ENCODE peak calls at places on chromosomes 2 and 18, in four cellular contexts. I is lung, X is Panc1, P is cardiac muscle cell. C is an unnamed sample.
A peak's percentile ranks its signal among the peaks of the same experiment; 100 is the strongest.

GRCh38 chr2:162282765-162283425 is 35.6 kb downstream of the IFIH1 start:
- DNase-seq in I (no peak), X (no peak), P (no peak), C (no peak)

GRCh38 chr2:152813381-152813780 is 95.0 kb downstream of the ARL6IP6 start:
- DNase-seq in I (no peak), X (no peak), P (no peak), C (no peak)

GRCh38 chr2:128236491-128237035 is 82.1 kb downstream of the HS6ST1 start:
- DNase-seq in I (no peak), X (no peak), P (no peak), C (no peak)

GRCh38 chr2:143856973-143857372 is 662.9 kb downstream of the ZEB2 start:
- DNase-seq in I (no peak), X (no peak), P (no peak), C (no peak)

GRCh38 chr18:48855422-48856377 is 95.1 kb downstream of the SMAD7 start:
- DNase-seq in I (no peak), X (no peak), P (no peak), C (no peak)

GRCh38 chr18:27619906-27620305 is 434.8 kb upstream of the CHST9 start:
- DNase-seq in I (no peak), X (no peak), P (peak; percentile 27), C (no peak)

GRCh38 chr2:230793573-230794359 is 71.0 kb upstream of the ITM2C start:
- DNase-seq in I (peak; percentile 69), X (peak; percentile 93), P (no peak), C (peak; percentile 95)

GRCh38 chr2:7694066-7695000 is 777.1 kb downstream of the RNF144A start:
- DNase-seq in I (no peak), X (no peak), P (no peak), C (no peak)

DNA sequence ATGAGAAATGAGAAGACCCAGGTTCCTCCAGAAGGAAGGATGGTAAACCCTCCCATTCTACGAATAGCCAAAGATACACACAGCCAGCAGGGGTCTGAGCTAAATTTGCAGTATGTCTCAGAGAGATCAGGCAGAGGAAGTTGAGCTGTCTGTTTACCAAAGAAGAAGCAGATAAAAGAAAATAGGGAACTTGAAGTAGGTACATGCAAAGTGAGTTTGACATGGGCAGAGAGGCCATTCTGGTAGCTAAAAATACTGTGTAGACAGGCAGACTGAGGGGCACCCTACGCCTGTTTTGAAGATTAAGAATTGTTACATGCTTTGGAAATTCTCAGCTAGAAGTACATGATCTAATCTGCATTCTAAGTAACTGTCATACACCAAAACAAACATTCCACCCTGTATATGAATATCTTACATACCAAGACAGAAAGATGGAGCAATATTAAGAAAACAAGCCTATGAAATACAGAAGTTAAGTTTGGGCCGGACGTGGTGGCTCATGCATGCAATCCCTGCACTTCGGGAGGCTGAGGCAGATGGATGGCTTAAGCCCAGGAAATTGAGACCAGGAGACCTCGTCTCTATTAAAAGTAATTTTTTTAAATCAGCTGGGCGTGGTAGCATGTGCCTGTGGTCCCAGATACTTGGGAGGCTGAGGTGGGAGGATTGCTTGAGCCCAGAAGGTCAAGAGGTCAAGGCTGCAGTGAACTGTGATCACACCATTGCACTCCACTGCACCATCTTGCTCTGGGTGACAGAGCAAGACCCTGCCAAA is 157.9 kb downstream of the ANKRD44 start:
- DNase-seq in I (no peak), X (peak; percentile 72), P (peak; percentile 24), C (peak; percentile 35)
- H3K4me1 ChIP-seq in I (peaks cover 4% of the 10 kb centered on the region), X (no peaks in the 10 kb centered on the region), P (peaks cover 14% of the 10 kb centered on the region), C (peaks cover 11% of the 10 kb centered on the region)

GRCh38 chr2:36698978-36699377 is 2.5 kb downstream of the VIT start:
- DNase-seq in I (no peak), X (no peak), P (no peak), C (no peak)

GRCh38 chr2:36697424-36698066 is 1.0 kb downstream of the VIT start:
- DNase-seq in I (no peak), X (no peak), P (no peak), C (no peak)

GRCh38 chr2:36693825-36694224 is 2.7 kb upstream of the VIT start:
- DNase-seq in I (no peak), X (no peak), P (no peak), C (no peak)

GRCh38 chr2:36695746-36696415 is 626 bp upstream of the VIT start:
- DNase-seq in I (no peak), X (no peak), P (no peak), C (no peak)

GRCh38 chr2:36696533-36696932 is at the start of gene VIT:
- DNase-seq in I (no peak), X (no peak), P (no peak), C (no peak)
- H3K4me3 ChIP-seq in I (no peak within 1 kb of the TSS), X (peak within 1 kb of the TSS; percentile 14), P (no peak within 1 kb of the TSS), C (peak within 1 kb of the TSS; percentile 1)

GRCh38 chr2:10914272-10914693 is 2.5 kb downstream of the KCNF1 start:
- DNase-seq in I (no peak), X (no peak), P (no peak), C (no peak)
- H3K27ac ChIP-seq in I (no peak overlapping the region), X (no peak overlapping the region), P (no peak overlapping the region), C (no peak overlapping the region)

GRCh38 chr18:58284699-58285490 is 240.9 kb downstream of the NEDD4L start:
- DNase-seq in I (no peak), X (no peak), P (no peak), C (no peak)
- H3K4me1 ChIP-seq in I (peaks cover 9% of the 10 kb centered on the region), X (peaks cover 30% of the 10 kb centered on the region), P (peaks cover 7% of the 10 kb centered on the region), C (peaks cover 35% of the 10 kb centered on the region)

GRCh38 chr2:201436141-201436540 is 15.1 kb downstream of the TRAK2 start:
- DNase-seq in I (no peak), X (no peak), P (no peak), C (no peak)

GRCh38 chr2:201433389-201433995 is 17.8 kb downstream of the TRAK2 start:
- DNase-seq in I (no peak), X (no peak), P (no peak), C (no peak)

GRCh38 chr2:201430839-201431238 is 20.4 kb downstream of the TRAK2 start:
- DNase-seq in I (no peak), X (no peak), P (no peak), C (no peak)

GRCh38 chr2:201432551-201433388 is 18.5 kb downstream of the TRAK2 start:
- DNase-seq in I (no peak), X (no peak), P (no peak), C (no peak)

DNA sequence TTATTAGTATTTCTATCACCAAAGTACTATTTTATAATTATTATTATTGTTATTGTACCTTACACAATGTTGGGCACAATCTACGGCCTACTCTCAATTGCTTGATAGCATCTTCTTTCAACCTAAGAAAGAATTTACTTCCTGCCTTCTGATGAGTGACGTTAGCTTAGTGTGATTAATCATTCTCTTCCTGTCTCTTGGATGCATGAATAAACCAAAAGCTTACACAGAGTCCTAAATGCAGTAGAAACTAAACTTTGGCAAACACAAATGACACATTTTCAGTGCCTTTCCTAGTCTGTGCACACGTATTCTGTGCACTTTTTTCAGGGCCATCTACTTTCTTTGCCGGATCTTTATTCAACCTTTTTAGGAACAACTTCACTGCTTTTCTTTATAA is 19.2 kb downstream of the TRAK2 start:
- DNase-seq in I (no peak), X (no peak), P (no peak), C (peak; percentile 48)
- H3K4me3 ChIP-seq in I (no peak overlapping the region), X (no peak overlapping the region), P (no peak overlapping the region), C (no peak overlapping the region)

GRCh38 chr18:77108001-77108692 is 24.4 kb downstream of the MBP start:
- DNase-seq in I (no peak), X (no peak), P (no peak), C (peak; percentile 22)
- H3K27ac ChIP-seq in I (peak overlapping the region; percentile 27), X (peak overlapping the region; percentile 95), P (no peak overlapping the region), C (peak overlapping the region; percentile 17)

DNA sequence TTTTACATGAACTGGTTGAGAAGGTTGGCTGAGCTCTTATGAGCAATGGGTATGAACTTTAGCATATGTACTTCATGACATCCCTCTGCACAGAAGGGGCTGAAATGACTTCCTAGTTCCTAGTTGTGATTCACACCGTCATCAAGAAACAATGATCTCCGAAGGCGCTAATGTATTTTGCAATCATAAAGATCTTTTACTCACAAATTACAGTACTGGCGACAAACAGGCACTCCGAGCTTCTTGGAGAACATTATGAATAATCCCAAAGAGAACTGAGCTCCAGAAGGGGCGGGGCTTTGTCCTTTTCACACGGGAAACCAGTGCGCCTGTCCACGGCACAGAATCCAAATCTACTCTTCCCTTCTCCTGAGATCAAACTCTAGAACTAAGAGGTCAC is 18.1 kb downstream of the BCL2 start:
- DNase-seq in I (no peak), X (no peak), P (no peak), C (no peak)
- H3K4me1 ChIP-seq in I (peaks cover 6% of the 10 kb centered on the region), X (no peaks in the 10 kb centered on the region), P (no peaks in the 10 kb centered on the region), C (no peaks in the 10 kb centered on the region)

DNA sequence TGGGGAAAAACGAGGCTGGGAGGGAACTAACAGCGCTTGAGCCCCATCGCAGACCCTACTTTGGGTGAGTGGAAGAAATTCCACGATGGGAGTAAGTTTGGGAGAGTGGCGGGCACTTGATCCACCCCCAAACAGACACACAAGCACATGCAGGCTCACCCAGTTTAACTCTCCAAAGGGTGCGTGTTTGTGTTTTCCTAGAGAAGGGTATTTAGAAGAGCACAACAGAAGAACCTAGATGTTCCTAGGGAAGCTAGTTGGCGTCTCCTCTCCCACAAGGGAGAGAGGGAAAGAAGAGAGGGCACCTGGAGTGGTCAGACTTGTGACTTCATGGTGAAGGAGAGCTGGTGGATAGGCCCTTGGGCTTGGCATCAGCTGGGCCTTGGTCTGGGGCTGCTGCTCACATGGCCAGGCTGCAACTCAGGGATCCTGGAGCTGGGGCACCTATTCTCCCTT is 3.2 kb downstream of the GATA6 start:
- DNase-seq in I (no peak), X (no peak), P (peak; percentile 37), C (no peak)
- H3K4me3 ChIP-seq in I (peak overlapping the region; percentile 79), X (no peak overlapping the region), P (peak overlapping the region; percentile 94), C (no peak overlapping the region)

GRCh38 chr2:172582656-172583055 is 26.8 kb downstream of the PDK1 start:
- DNase-seq in I (no peak), X (no peak), P (no peak), C (no peak)
- H3K27ac ChIP-seq in I (no peak overlapping the region), X (no peak overlapping the region), P (peak overlapping the region; percentile 80), C (no peak overlapping the region)

GRCh38 chr2:20589975-20590703 is 60.8 kb downstream of the HS1BP3 start:
- DNase-seq in I (no peak), X (no peak), P (no peak), C (peak; percentile 75)
- H3K4me1 ChIP-seq in I (peaks cover 31% of the 10 kb centered on the region), X (peaks cover 24% of the 10 kb centered on the region), P (peaks cover 2% of the 10 kb centered on the region), C (peaks cover 63% of the 10 kb centered on the region)

C was measured in SJSA1.